ENCODE peak calls at places on chromosome 15, in seven cellular contexts. N is H1, V is HCT116, T is HepG2, U is SK-N-SH, M is T47D, W is GM12878. F is an unnamed sample.

GRCh38 chr15:74540135-74540760 is 772 bp upstream of the ARID3B start:
- DNase-seq in M (no peak), V (no peak), W (no peak), U (peak), N (no peak), T (peak), F (no peak)

GRCh38 chr15:74917676-74918075 is 11.0 kb upstream of the FAM219B start:
- DNase-seq in N (no peak), U (no peak), W (no peak), T (no peak), V (no peak), M (no peak), F (no peak)

GRCh38 chr15:59191855-59192237 is 14.8 kb upstream of the LDHAL6B start:
- DNase-seq in M (no peak), W (no peak), N (no peak), U (no peak), T (no peak), V (peak), F (no peak)

GRCh38 chr15:52566889-52567288 is 1.9 kb downstream of the ARPP19 start:
- DNase-seq in T (no peak), N (no peak), V (no peak), W (no peak), M (no peak), U (no peak), F (no peak)

GRCh38 chr15:81877533-81878227 is 168.1 kb downstream of the MEX3B start:
- DNase-seq in U (no peak), N (no peak), W (no peak), V (no peak), M (no peak), T (no peak), F (no peak)

GRCh38 chr15:40647523-40647922 is 47.5 kb upstream of the RAD51 start:
- DNase-seq in V (no peak), T (no peak), U (no peak), N (no peak), W (no peak), M (no peak), F (no peak)

GRCh38 chr15:101256756-101257155 is 4.9 kb upstream of the CHSY1 start:
- DNase-seq in N (no peak), M (no peak), T (no peak), W (no peak), U (no peak), V (no peak), F (no peak)

GRCh38 chr15:66565731-66566130 is at the start of gene LCTL:
- DNase-seq in M (no peak), N (peak), V (no peak), U (no peak), W (no peak), T (peak), F (peak)

GRCh38 chr15:76153241-76154197 is 93.7 kb downstream of the TMEM266 start:
- DNase-seq in M (no peak), U (no peak), N (peak), V (no peak), T (no peak), W (no peak), F (no peak)

GRCh38 chr15:37888356-37888755 is 46.1 kb upstream of the TMCO5A start:
- DNase-seq in U (no peak), N (no peak), M (no peak), T (no peak), W (no peak), V (no peak), F (no peak)

GRCh38 chr15:40863660-40864285 is 10.3 kb downstream of the RHOV start:
- DNase-seq in U (no peak), T (no peak), N (no peak), M (no peak), V (no peak), W (no peak), F (no peak)

GRCh38 chr15:62928996-62929350 is 113.6 kb upstream of the TPM1 start:
- DNase-seq in M (no peak), N (no peak), W (no peak), U (no peak), V (peak), T (peak), F (no peak)

GRCh38 chr15:35975941-35976340 is 430.0 kb upstream of the DPH6 start:
- DNase-seq in V (no peak), N (no peak), U (no peak), T (no peak), W (no peak), M (no peak), F (no peak)

GRCh38 chr15:65258863-65259262 is 27.8 kb downstream of the PARP16 start:
- DNase-seq in N (no peak), W (no peak), M (no peak), U (no peak), V (no peak), T (no peak), F (no peak)

GRCh38 chr15:93073465-93073952 is 15.5 kb downstream of the RGMA start:
- DNase-seq in V (no peak), T (no peak), W (no peak), U (no peak), M (no peak), N (peak), F (no peak)

GRCh38 chr15:55742498-55742926 is 440 bp downstream of the PRTG start:
- DNase-seq in N (no peak), W (no peak), T (no peak), V (no peak), M (peak), U (no peak), F (no peak)

GRCh38 chr15:28873006-28873405 is 12.8 kb upstream of the APBA2 start:
- DNase-seq in N (no peak), M (no peak), U (no peak), W (no peak), T (no peak), V (no peak), F (no peak)

GRCh38 chr15:89801471-89802205 is 13.0 kb downstream of the ANPEP start:
- DNase-seq in W (no peak), U (peak), N (no peak), M (no peak), V (no peak), T (no peak), F (no peak)

GRCh38 chr15:29451201-29451781 is 181.7 kb upstream of the NSMCE3 start:
- DNase-seq in N (peak), V (peak), T (peak), W (no peak), U (peak), M (no peak), F (peak)

GRCh38 chr15:96345560-96346389 is 15.3 kb downstream of the NR2F2 start:
- DNase-seq in T (peak), U (peak), W (no peak), N (peak), V (no peak), M (no peak), F (no peak)

GRCh38 chr15:68223171-68223570 is 6.4 kb downstream of the CLN6 start:
- DNase-seq in V (no peak), M (no peak), U (no peak), W (no peak), N (peak), T (no peak), F (peak)

GRCh38 chr15:38541046-38541445 is 23.6 kb downstream of the RASGRP1 start:
- DNase-seq in M (no peak), U (no peak), W (no peak), V (no peak), N (no peak), T (no peak), F (no peak)

GRCh38 chr15:24858737-24859601 is 95.8 kb upstream of the SNRPN start:
- DNase-seq in M (no peak), W (no peak), V (no peak), U (no peak), N (no peak), T (no peak), F (no peak)

GRCh38 chr15:70101459-70102113 is 3.9 kb upstream of the TLE3 start:
- DNase-seq in V (peak), W (no peak), T (peak), M (peak), N (peak), U (peak), F (peak)

GRCh38 chr15:89825264-89825940 is 10.8 kb upstream of the ANPEP start:
- DNase-seq in M (no peak), T (no peak), W (no peak), U (no peak), V (no peak), N (no peak), F (no peak)

GRCh38 chr15:41501191-41501917 is 7.7 kb downstream of the ITPKA start:
- DNase-seq in W (no peak), N (peak), V (no peak), U (peak), T (no peak), M (no peak), F (no peak)

GRCh38 chr15:80695911-80696651 is 971 bp downstream of the ABHD17C start:
- DNase-seq in T (peak), V (no peak), N (peak), W (no peak), U (peak), M (peak), F (no peak)

GRCh38 chr15:72342385-72342784 is 22.4 kb upstream of the CELF6 start:
- DNase-seq in N (peak), U (peak), T (peak), M (no peak), W (no peak), V (peak), F (peak)

GRCh38 chr15:25245801-25246622 is 192.8 kb downstream of the UBE3A start:
- DNase-seq in W (no peak), U (no peak), T (no peak), N (peak), V (no peak), M (no peak), F (no peak)

GRCh38 chr15:68149059-68149458 is 56.1 kb downstream of the CALML4 start:
- DNase-seq in V (no peak), T (no peak), W (no peak), M (no peak), N (no peak), U (no peak), F (no peak)

GRCh38 chr15:74873756-74874424 is 725 bp upstream of the SCAMP2 start:
- DNase-seq in M (no peak), T (peak), V (no peak), W (no peak), U (peak), N (no peak), F (peak)

GRCh38 chr15:93051236-93052089 is 37.5 kb downstream of the RGMA start:
- DNase-seq in M (no peak), N (no peak), V (no peak), W (no peak), T (no peak), U (no peak), F (no peak)

GRCh38 chr15:75641603-75642002 is 1.6 kb upstream of the IMP3 start:
- DNase-seq in M (no peak), T (no peak), U (no peak), W (no peak), N (no peak), V (no peak), F (no peak)

GRCh38 chr15:80970018-80970657 is 19.5 kb downstream of the MESD start:
- DNase-seq in M (peak), W (no peak), U (peak), T (peak), V (peak), N (peak), F (peak)

GRCh38 chr15:34837246-34838016 is 42.1 kb upstream of the ACTC1 start:
- DNase-seq in W (no peak), V (no peak), N (no peak), T (no peak), U (no peak), M (no peak), F (peak)

GRCh38 chr15:58228708-58229107 is 90.5 kb downstream of the AQP9 start:
- DNase-seq in M (no peak), W (no peak), V (no peak), N (no peak), U (no peak), T (no peak), F (no peak)

GRCh38 chr15:64681424-64682024 is 93.9 kb downstream of the RBPMS2 start:
- DNase-seq in M (peak), N (no peak), U (peak), W (no peak), T (peak), V (peak), F (peak)

GRCh38 chr15:75843618-75844610 is 667 bp downstream of the UBE2Q2 start:
- DNase-seq in M (peak), N (peak), U (peak), W (no peak), T (peak), V (no peak), F (peak)

GRCh38 chr15:51600114-51600513 is 22.5 kb downstream of the DMXL2 start:
- DNase-seq in M (no peak), V (peak), W (peak), U (no peak), T (no peak), N (no peak), F (no peak)

GRCh38 chr15:95105229-95105628 is 873.9 kb downstream of the MCTP2 start:
- DNase-seq in T (no peak), V (no peak), N (no peak), W (no peak), M (no peak), U (no peak), F (no peak)
- TF ChIP-seq JUND in T (no peak), V (no peak), N (no peak), W (no peak), M (no peak), U (no peak), F (no peak)

GRCh38 chr15:77538793-77539487 is 93.8 kb downstream of the LINGO1 start:
- DNase-seq in V (no peak), T (no peak), U (no peak), W (no peak), N (no peak), M (no peak), F (no peak)
- TF ChIP-seq JUND in V (no peak), T (no peak), U (no peak), W (no peak), N (no peak), M (no peak), F (no peak)

GRCh38 chr15:31338879-31339557 is 12.4 kb downstream of the KLF13 start:
- DNase-seq in N (no peak), M (no peak), T (peak), U (peak), W (peak), V (no peak), F (no peak)
- TF ChIP-seq JUND in N (no peak), M (no peak), T (no peak), U (no peak), W (no peak), V (no peak), F (no peak)

GRCh38 chr15:31326729-31327673 is at the start of gene KLF13:
- DNase-seq in N (no peak), W (no peak), M (peak), T (no peak), U (peak), V (no peak), F (peak)

GRCh38 chr15:31324739-31325431 is 1.8 kb upstream of the KLF13 start:
- DNase-seq in M (no peak), W (no peak), U (no peak), N (no peak), T (no peak), V (no peak), F (no peak)

GRCh38 chr15:31325976-31326728 is 483 bp upstream of the KLF13 start:
- DNase-seq in U (peak), N (peak), V (peak), M (peak), W (peak), T (peak), F (peak)

GRCh38 chr15:31323627-31324026 is 3.0 kb upstream of the KLF13 start:
- DNase-seq in T (no peak), V (no peak), N (no peak), U (no peak), W (no peak), M (no peak), F (no peak)

GRCh38 chr15:31325432-31325975 is 1.1 kb upstream of the KLF13 start:
- DNase-seq in T (no peak), M (no peak), N (no peak), W (no peak), V (no peak), U (peak), F (peak)
- TF ChIP-seq JUND in T (no peak), M (no peak), N (no peak), W (no peak), V (no peak), U (no peak), F (no peak)

DNA sequence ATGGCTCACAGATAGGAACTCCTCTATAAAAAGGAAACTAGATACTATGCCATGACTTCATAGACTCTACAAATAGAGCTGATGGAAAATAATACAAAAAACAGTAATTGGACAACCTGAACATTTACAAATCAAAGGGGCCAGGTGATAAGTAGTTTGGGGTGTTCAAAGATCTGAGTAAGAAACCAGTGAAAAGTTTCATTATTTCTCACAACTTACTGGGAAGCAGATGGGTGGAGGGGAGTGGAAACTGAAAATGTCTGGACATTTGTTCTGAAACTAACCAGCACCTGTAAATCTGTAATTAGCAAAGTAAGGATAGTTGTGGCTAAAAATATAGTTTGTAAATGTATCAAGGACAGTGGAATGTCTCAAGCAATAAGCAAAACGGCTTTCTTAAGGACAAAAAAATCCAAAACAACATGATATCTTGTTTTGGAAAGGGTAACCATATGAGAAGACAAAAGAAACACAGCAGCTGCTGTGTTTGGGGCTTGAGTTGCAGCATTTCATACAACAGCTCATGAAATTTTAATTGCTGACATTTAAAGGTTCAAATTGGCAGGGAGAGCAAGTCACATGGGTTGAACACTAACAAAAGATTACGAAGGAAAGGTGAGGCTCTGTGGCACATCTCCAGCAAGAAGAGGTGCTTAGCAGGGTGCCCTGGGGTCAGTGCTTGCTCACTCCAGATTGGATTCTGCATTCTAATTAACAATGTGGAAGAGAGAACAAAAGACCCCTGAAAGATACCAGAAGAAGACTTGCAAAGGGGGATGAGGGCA is 26.7 kb upstream of the THBS1 start:
- DNase-seq in M (no peak), V (no peak), W (peak), N (no peak), U (no peak), T (no peak), F (no peak)
- TF ChIP-seq JUND in M (no peak), V (no peak), W (no peak), N (no peak), U (no peak), T (no peak), F (no peak)

DNA sequence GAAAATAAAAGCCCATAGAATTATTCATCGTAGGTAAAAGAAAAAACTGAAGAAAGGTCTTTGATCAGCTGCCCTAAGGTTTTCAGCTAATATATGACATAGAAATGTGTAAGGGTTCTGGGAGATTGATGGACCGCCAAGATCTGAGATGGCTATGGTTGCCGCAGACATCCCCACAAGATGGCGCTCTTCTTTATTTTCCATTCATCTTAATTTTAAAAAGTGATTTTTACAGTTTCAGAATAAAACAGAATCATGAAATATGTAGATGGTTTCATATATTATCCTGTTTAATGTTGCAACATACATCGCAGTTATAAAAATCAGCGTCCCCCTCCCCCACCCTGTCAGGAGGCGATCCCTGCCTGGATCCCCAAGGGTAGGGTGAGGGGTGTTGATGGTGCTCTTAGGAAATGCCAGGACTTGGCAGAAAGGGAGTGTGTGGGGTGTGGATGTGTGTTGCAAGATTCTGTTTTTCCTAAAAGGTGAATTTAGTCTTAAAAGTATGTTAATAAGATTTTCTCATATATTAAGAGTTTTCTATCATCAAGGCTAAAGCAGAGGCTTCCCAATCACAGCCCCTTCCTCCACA is 68.8 kb downstream of the ANXA2 start:
- DNase-seq in M (no peak), V (no peak), U (peak), W (no peak), N (no peak), T (no peak), F (peak)
- TF ChIP-seq JUND in M (no peak), V (no peak), U (no peak), W (no peak), N (no peak), T (no peak), F (no peak)

DNA sequence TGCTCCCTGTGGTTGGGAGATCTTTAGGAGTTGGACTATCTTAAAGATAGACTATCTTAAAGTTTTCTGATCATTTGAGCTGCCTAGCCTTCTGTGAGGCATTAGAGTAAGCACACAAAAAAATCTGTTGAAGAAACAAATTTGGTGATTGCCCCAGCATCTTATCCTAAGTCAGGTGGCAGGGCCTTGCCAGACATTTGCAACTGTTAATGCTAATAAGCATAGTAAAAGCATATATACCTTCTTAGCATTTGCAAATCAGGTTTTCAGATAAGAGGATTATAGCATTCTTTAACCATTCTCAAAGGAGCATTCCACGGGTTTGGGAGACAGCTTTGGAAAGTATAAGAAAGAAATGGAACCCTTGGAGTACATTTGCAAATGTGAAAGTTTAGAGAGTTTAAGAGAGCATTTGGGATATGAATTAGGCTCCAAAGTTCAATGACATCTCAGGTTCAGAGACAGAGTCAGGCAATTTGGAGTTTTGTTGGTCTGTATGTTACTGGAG is 61.0 kb downstream of the SEMA6D start:
- DNase-seq in V (no peak), W (no peak), T (no peak), M (no peak), U (no peak), N (no peak), F (no peak)
- TF ChIP-seq JUND in V (no peak), W (no peak), T (no peak), M (no peak), U (no peak), N (no peak), F (no peak)

GRCh38 chr15:77519540-77519939 is 98.9 kb downstream of the HMG20A start:
- DNase-seq in W (no peak), T (peak), M (no peak), U (no peak), V (no peak), N (no peak), F (no peak)
- TF ChIP-seq JUND in W (no peak), T (no peak), M (no peak), U (no peak), V (no peak), N (no peak), F (no peak)

F was measured in K562.